ENCODE peak calls at places on chromosomes 1 and 21, in six cellular contexts. Z is GM23338, V is H1, I is SK-N-SH, H is Panc1, W is stomach. A is an unnamed sample.

GRCh38 chr1:162142968-162143367 is 73.5 kb downstream of the NOS1AP start:
- DNase-seq in Z (no peak), V (no peak), I (no peak), H (no peak), W (no peak), A (no peak)

GRCh38 chr1:39892611-39893595 is 8.8 kb downstream of the MYCL start:
- DNase-seq in Z (peak; percentile 91), V (no peak), I (no peak), H (no peak), W (peak; percentile 55), A (no peak)

GRCh38 chr1:43329995-43330751 is 7.4 kb upstream of the MPL start:
- DNase-seq in Z (peak; percentile 28), V (no peak), I (no peak), H (no peak), W (no peak), A (peak; percentile 84)

GRCh38 chr1:19067187-19067911 is 110.9 kb upstream of the IFFO2 start:
- DNase-seq in Z (no peak), V (no peak), I (peak; percentile 63), H (no peak), W (peak; percentile 65), A (no peak)

GRCh38 chr21:33254766-33255165 is 11.4 kb upstream of the IL10RB start:
- DNase-seq in Z (no peak), V (no peak), I (no peak), H (no peak), W (no peak), A (no peak)

GRCh38 chr21:39451332-39452206 is at the start of gene SH3BGR:
- DNase-seq in Z (peak; percentile 93), V (peak; percentile 33), I (peak; percentile 18), H (no peak), W (no peak), A (no peak)

GRCh38 chr1:28136636-28137613 is 39.6 kb downstream of the PTAFR start:
- DNase-seq in Z (no peak), V (no peak), I (no peak), H (no peak), W (no peak), A (peak; percentile 33)

GRCh38 chr1:188055921-188056505 is 1227.3 kb downstream of the PLA2G4A start:
- DNase-seq in Z (no peak), V (no peak), I (no peak), H (no peak), W (no peak), A (no peak)

GRCh38 chr1:204377800-204378608 is 18.3 kb upstream of the PLEKHA6 start:
- DNase-seq in Z (peak; percentile 83), V (no peak), I (peak; percentile 81), H (no peak), W (peak; percentile 77), A (peak; percentile 85)

GRCh38 chr21:17738171-17738953 is 80.8 kb downstream of the C21orf91 start:
- DNase-seq in Z (peak; percentile 51), V (no peak), I (no peak), H (no peak), W (peak; percentile 51), A (no peak)

GRCh38 chr1:8113257-8114220 is 87.4 kb upstream of the ERRFI1 start:
- DNase-seq in Z (no peak), V (no peak), I (no peak), H (no peak), W (no peak), A (no peak)

GRCh38 chr1:220368352-220369265 is 96.4 kb upstream of the RAB3GAP2 start:
- DNase-seq in Z (peak; percentile 60), V (no peak), I (no peak), H (no peak), W (no peak), A (no peak)

GRCh38 chr1:53471000-53471399 is 11.8 kb downstream of the DMRTB1 start:
- DNase-seq in Z (no peak), V (no peak), I (no peak), H (no peak), W (no peak), A (no peak)

GRCh38 chr21:42651515-42652401 is 1.7 kb upstream of the PDE9A start:
- DNase-seq in Z (no peak), V (no peak), I (no peak), H (no peak), W (no peak), A (peak; percentile 76)

GRCh38 chr1:85573348-85573747 is 7.2 kb upstream of the CCN1 start:
- DNase-seq in Z (no peak), V (no peak), I (no peak), H (no peak), W (no peak), A (no peak)

GRCh38 chr1:225866061-225866844 is 15.9 kb downstream of the TMEM63A start:
- DNase-seq in Z (no peak), V (no peak), I (no peak), H (no peak), W (no peak), A (peak; percentile 80)

GRCh38 chr21:31299291-31300147 is 44.5 kb downstream of the TIAM1 start:
- DNase-seq in Z (no peak), V (no peak), I (no peak), H (no peak), W (no peak), A (no peak)

GRCh38 chr1:108601708-108602410 is 42.0 kb downstream of the EEIG2 start:
- DNase-seq in Z (no peak), V (no peak), I (peak; percentile 20), H (no peak), W (no peak), A (no peak)

GRCh38 chr1:224851850-224852261 is 77.6 kb upstream of the DNAH14 start:
- DNase-seq in Z (peak; percentile 48), V (no peak), I (no peak), H (no peak), W (no peak), A (no peak)

GRCh38 chr1:77126309-77126708 is 92.9 kb downstream of the PIGK start:
- DNase-seq in Z (peak; percentile 81), V (no peak), I (peak; percentile 56), H (peak; percentile 47), W (no peak), A (no peak)

GRCh38 chr1:104468282-104468681 is 718.6 kb downstream of the AMY1C start:
- DNase-seq in Z (no peak), V (no peak), I (no peak), H (no peak), W (no peak), A (no peak)

DNA sequence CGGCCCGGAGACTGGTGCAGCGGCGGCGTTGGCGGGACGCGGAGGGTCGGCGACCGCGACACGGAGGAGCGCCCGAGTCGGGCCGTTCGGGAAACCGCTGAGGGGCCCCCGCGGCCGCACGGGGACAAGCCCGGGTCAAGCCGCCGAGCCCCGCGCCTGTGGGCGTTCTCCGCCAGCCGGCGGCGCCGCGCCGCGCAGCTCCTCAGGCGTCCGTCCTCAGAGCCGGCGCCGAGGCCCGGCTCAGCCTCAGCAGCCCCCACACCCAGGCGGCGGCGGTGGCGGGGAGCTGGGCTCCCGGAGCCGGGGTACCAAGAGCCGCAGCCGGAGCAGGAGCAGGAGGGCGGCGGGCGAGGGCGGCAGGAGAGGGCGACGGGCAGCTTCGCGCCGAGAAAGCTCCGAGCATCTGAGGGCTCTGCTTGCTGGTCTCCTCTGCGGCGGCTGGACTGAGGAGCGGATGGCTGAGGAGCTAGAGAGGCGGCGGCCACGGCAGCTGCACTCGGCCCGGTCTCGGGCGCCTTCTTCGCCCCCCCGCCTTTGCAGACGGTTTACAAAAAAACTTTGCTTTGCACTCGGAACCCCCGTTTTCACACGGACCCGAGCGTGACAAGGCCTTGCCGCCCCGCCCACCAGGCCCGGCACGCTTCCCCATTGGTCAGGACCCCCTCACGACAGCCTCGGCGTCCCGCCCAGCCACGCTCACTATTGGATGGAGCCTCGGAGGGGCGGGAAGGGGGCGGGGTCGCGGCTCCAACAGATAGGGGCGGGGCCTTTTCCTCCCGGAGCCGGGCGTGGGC is at the start of gene SLC30A1:
- DNase-seq in Z (peak; percentile 98), V (peak; percentile 85), I (peak; percentile 100), H (peak; percentile 68), W (peak; percentile 100), A (peak; percentile 99)
- TF ChIP-seq CTCF in Z (no peak), V (no peak), I (no peak), H (no peak), W (no peak), A (no peak)

DNA sequence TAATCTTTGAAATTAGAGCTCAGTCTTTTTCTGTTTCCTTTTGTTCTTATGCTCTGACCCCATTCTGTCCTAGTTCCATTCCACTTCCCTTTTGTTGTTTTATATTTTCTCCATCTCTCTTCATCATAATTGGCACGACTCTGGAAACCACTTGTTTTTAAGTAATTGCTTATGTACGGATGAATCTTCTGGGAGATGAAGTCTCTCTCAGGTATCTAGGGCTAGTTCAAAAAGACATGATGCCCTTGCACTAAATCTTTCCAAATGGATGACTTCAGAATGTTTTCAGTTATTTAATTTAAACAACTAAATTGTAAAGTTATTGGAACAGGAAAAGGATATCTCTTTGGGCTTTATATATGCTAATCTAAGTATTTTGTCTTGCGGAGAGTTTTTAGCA is at the start of gene OR6F1:
- DNase-seq in Z (no peak), V (no peak), I (no peak), H (no peak), W (no peak), A (no peak)
- H3K27ac ChIP-seq in Z (no peak within 1 kb of the TSS), V (no peak within 1 kb of the TSS), I (no peak within 1 kb of the TSS), H (no peak within 1 kb of the TSS), W (no peak within 1 kb of the TSS), A (no peak within 1 kb of the TSS)

DNA sequence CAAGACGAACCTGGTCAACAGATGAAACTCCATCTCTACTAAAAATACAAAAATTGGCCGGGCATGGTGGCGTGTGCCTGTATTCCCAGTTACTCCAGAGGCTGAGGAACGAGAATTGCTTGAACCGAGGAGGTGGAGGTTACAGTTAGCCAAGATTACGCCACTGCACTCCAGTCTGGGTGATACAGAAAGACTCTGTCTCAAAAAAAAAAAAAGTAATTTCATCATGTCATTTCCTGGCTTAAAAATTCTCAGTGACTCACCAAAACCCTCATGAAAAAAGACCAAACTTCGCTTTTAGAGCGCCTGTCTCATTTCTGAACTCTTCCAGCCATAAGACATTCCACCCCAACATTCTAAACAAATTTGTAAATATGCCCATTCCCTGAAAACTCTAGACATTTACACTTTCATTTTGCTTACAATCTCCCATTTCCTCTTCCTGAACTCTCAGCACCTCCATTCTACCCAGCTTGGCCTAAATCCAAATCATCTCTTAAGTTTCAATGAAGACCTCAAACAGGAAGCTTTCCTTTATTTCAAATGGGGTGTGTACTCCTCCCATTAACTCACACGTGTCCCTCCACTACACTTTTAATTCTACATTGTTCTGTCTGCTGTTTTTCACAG is 50.5 kb upstream of the PRRC2C start:
- DNase-seq in Z (no peak), V (no peak), I (no peak), H (no peak), W (no peak), A (no peak)
- TF ChIP-seq POLR2AphosphoS5 in Z (no peak), V (no peak), I (peak; percentile 31), H (no peak), W (no peak), A (no peak)

DNA sequence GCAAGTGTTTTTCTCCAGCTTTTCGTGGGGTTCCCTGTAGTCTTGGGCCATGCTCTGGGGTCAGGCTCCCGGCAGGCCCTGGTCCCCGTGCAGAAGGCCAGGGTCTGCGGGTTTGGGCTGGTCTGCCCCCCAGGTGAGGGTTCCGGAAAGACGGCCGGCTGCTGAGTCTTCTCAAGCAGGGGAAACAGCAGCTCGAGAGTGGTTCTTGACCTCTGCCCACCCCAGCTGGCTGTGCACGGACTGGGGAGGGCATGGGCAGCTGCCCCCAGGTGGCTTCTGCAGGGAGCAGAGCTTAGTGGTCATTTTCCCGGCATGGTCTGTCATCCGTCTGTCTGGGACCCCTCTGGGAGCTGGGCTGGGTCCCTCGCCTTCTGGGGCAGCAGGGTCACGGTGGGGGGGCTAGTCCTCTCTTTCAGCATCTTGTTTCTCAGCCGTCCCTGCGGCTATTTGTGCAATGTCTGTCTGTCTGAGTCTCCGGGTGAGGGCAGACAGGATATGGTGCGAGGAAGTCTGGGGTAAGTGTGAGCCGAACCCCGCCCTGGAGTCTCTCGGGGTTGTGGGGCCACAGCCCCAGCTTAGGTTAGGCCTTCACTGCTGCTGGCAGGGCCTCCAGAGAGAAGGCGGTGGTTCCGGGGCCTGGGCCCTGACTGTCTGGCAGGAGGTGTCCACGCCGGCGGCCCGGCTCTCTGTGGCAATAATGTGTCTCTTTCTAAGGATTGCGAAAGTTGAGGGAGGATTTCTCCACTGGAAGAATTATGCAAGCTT is 6.1 kb downstream of the SKI start:
- DNase-seq in Z (peak; percentile 10), V (no peak), I (no peak), H (no peak), W (peak; percentile 77), A (peak; percentile 97)
- TF ChIP-seq CTCF in Z (no peak), V (no peak), I (no peak), H (no peak), W (no peak), A (no peak)

A was measured in spleen.